ENCODE peak calls at places on chromosomes 13 and 19, in seven cellular contexts. F is breast epithelium; A is CD4-positive, CD25-positive, alpha-beta regulatory T cell; U is aorta; B is prostate gland; Z is testis; X is IMR-90. S is an unnamed sample. For H3K36me3, the result is how much of the 10 kb centered on the place peaks cover.

GRCh38 chr19:17534767-17535166 is 20.7 kb upstream of the COLGALT1 start:
- DNase-seq in F (no peak), A (no peak), U (no peak), B (no peak), Z (no peak), X (no peak), S (no peak)

GRCh38 chr13:83796364-83796763 is 85.9 kb downstream of the SLITRK1 start:
- DNase-seq in F (no peak), A (no peak), U (no peak), B (no peak), Z (no peak), X (no peak), S (no peak)

GRCh38 chr19:38538793-38539528 is 78.8 kb downstream of the MAP4K1 start:
- DNase-seq in F (no peak), A (peak), U (no peak), B (no peak), Z (no peak), X (no peak), S (peak)

GRCh38 chr19:48510421-48511268 is 990 bp downstream of the LMTK3 start:
- DNase-seq in F (peak), A (peak), U (peak), B (peak), Z (peak), X (peak), S (peak)

GRCh38 chr13:109162248-109163051 is 533.0 kb downstream of the MYO16 start:
- DNase-seq in F (no peak), A (peak), U (no peak), B (no peak), Z (no peak), X (no peak), S (no peak)

GRCh38 chr13:28273919-28274318 is 135.6 kb downstream of the PAN3 start:
- DNase-seq in F (no peak), A (no peak), U (no peak), B (no peak), Z (no peak), X (peak), S (peak)

GRCh38 chr19:40661616-40662015 is 28.8 kb downstream of the NUMBL start:
- DNase-seq in F (no peak), A (no peak), U (no peak), B (no peak), Z (no peak), X (no peak), S (peak)

GRCh38 chr19:45027371-45027770 is 11.5 kb upstream of the CLASRP start:
- DNase-seq in F (no peak), A (no peak), U (no peak), B (no peak), Z (no peak), X (no peak), S (no peak)

GRCh38 chr13:67148219-67148583 is 81.9 kb downstream of the PCDH9 start:
- DNase-seq in F (no peak), A (no peak), U (no peak), B (no peak), Z (no peak), X (peak), S (no peak)

GRCh38 chr13:26325876-26326275 is 71.9 kb downstream of the CDK8 start:
- DNase-seq in F (no peak), A (no peak), U (no peak), B (no peak), Z (no peak), X (peak), S (no peak)

GRCh38 chr13:32947886-32948285 is 68.3 kb upstream of the KL start:
- DNase-seq in F (no peak), A (no peak), U (no peak), B (no peak), Z (no peak), X (no peak), S (no peak)

GRCh38 chr19:5864725-5865486 is 5.4 kb downstream of the FUT5 start:
- DNase-seq in F (no peak), A (no peak), U (no peak), B (no peak), Z (no peak), X (no peak), S (no peak)

GRCh38 chr19:2475018-2475701 is 767 bp upstream of the GADD45B start:
- DNase-seq in F (no peak), A (peak), U (peak), B (peak), Z (peak), X (peak), S (peak)

GRCh38 chr13:40394304-40394983 is 272.0 kb downstream of the FOXO1 start:
- DNase-seq in F (no peak), A (no peak), U (no peak), B (no peak), Z (no peak), X (no peak), S (no peak)

GRCh38 chr19:45927565-45928261 is 13.1 kb upstream of the NANOS2 start:
- DNase-seq in F (peak), A (peak), U (peak), B (peak), Z (peak), X (peak), S (peak)

GRCh38 chr19:31675187-31675913 is 326.1 kb upstream of the TSHZ3 start:
- DNase-seq in F (no peak), A (no peak), U (no peak), B (no peak), Z (no peak), X (peak), S (no peak)

GRCh38 chr19:34253711-34254551 is 423 bp upstream of the GARRE1 start:
- DNase-seq in F (peak), A (no peak), U (peak), B (no peak), Z (no peak), X (peak), S (no peak)

GRCh38 chr19:1260749-1261511 is 8.2 kb upstream of the CIRBP start:
- DNase-seq in F (peak), A (peak), U (peak), B (peak), Z (peak), X (peak), S (peak)

GRCh38 chr19:47004012-47004465 is 15.6 kb upstream of the NPAS1 start:
- DNase-seq in F (no peak), A (no peak), U (no peak), B (no peak), Z (no peak), X (no peak), S (no peak)

GRCh38 chr13:72458701-72459100 is 268.7 kb downstream of the MZT1 start:
- DNase-seq in F (no peak), A (no peak), U (no peak), B (no peak), Z (no peak), X (no peak), S (peak)

GRCh38 chr13:46983881-46984280 is 87.0 kb upstream of the HTR2A start:
- DNase-seq in F (no peak), A (no peak), U (no peak), B (no peak), Z (no peak), X (peak), S (no peak)

GRCh38 chr19:53102186-53102585 is 1.0 kb downstream of the ZNF160 start:
- DNase-seq in F (no peak), A (no peak), U (no peak), B (no peak), Z (no peak), X (no peak), S (no peak)

GRCh38 chr13:112722433-112723250 is 32.8 kb downstream of the ATP11A start:
- DNase-seq in F (no peak), A (no peak), U (no peak), B (no peak), Z (peak), X (peak), S (no peak)

GRCh38 chr19:30393046-30393445 is 20.9 kb downstream of the ZNF536 start:
- DNase-seq in F (no peak), A (no peak), U (no peak), B (no peak), Z (no peak), X (no peak), S (no peak)

GRCh38 chr13:23656637-23657036 is 86.4 kb downstream of the TNFRSF19 start:
- DNase-seq in F (no peak), A (no peak), U (no peak), B (no peak), Z (no peak), X (peak), S (peak)

GRCh38 chr13:52738719-52739467 is 727 bp downstream of the CNMD start:
- DNase-seq in F (no peak), A (peak), U (peak), B (no peak), Z (peak), X (no peak), S (no peak)

GRCh38 chr19:3576696-3577443 is 4.1 kb downstream of the HMG20B start:
- DNase-seq in F (no peak), A (no peak), U (peak), B (peak), Z (no peak), X (peak), S (no peak)

DNA sequence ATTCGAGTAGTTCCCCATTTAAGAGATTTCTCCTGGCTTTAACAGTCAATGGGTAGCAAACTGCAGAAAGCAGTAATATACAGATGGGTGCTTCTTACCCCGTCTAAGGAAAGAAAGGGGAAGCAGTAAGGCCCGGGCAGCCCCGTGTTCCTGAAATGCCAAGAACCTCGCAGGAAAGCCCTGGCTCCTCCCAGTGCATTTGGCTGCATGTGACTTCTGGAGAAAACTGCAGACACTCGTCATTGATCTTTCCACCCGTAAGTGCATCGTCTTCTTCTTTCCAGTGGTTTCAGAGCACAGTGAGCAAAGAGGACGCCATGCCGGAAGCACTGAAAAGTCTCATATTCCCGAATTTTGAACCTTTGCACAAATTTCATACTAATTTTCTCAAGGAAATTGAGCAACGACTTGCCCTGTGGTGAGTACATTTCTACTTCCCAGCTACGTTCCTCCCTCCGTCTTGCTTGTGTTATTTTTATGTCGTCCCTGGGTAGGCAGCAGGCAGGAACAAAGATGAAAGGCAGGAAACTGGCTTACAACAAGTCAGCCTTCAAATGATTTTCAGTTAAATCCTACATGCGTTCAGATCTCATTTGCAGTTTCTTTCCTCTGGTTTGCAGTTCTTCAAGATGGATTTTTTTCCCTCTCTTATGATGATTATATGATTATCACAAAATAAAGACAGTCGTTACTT is 165.1 kb downstream of the STK24 start:
- DNase-seq in F (no peak), A (peak), U (peak), B (no peak), Z (peak), X (no peak), S (no peak)
- H3K36me3 ChIP-seq in F (under half), A (under half), U (under half), B (under half), Z (under half), X (half or more), S (under half)

DNA sequence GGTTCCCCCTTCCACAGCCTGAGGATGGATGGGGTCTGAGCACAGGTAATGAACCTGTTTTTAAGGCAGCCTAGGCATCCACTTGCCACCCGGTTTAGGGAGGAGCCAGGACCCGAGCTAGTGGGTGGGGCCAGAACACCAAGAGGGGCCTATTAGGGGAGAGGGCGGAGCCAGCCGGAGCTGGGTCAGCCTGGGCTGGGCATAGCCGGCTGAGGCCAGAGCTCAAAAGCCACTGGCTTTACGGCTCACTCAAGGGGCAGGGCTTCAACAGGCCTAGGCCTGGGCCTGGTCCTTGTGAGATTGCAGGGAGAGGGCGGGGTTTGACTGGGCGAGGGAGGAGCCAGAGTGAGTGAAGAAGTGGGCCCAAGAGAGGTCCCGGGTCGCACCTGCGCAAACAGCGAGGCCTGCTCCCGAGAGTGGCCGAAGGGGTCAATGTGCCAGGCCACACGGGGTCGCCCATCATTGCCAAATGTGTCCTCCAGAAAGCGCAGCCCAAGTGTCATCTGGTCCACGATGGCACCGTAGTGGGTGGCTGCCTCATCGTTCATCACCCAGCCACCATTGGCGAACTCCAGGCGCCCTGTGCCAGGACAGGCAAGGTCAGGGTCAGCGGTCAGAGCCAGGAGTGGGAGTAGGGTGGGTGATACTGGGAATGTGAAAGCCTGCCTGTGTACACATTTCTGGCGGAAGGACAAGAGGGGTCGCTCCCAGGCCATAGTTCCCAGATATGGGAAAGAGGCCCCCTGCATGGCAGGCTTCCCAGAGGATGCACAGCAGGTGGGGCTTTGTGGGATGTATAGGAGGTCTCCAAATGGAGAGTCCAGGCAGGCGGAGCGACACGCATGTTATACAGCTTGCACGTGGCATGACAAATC is 1.9 kb downstream of the MAN2B1 start:
- DNase-seq in F (no peak), A (no peak), U (no peak), B (no peak), Z (no peak), X (no peak), S (peak)
- H3K4me3 ChIP-seq in F (no peak), A (peak), U (no peak), B (no peak), Z (no peak), X (no peak), S (no peak)

GRCh38 chr13:111365149-111366005 is 44.9 kb downstream of the TEX29 start:
- DNase-seq in F (no peak), A (no peak), U (no peak), B (no peak), Z (no peak), X (no peak), S (no peak)

GRCh38 chr13:111370147-111370546 is 49.7 kb downstream of the TEX29 start:
- DNase-seq in F (no peak), A (no peak), U (no peak), B (no peak), Z (no peak), X (no peak), S (no peak)

GRCh38 chr13:111370570-111371150 is 50.2 kb downstream of the TEX29 start:
- DNase-seq in F (no peak), A (no peak), U (no peak), B (no peak), Z (no peak), X (no peak), S (no peak)

GRCh38 chr13:111367340-111367739 is 46.9 kb downstream of the TEX29 start:
- DNase-seq in F (no peak), A (no peak), U (no peak), B (no peak), Z (no peak), X (no peak), S (no peak)

GRCh38 chr13:111368091-111368490 is 47.6 kb downstream of the TEX29 start:
- DNase-seq in F (no peak), A (no peak), U (no peak), B (no peak), Z (no peak), X (no peak), S (no peak)
- H3K36me3 ChIP-seq in F (under half), A (under half), U (under half), B (under half), Z (under half), X (under half), S (under half)

DNA sequence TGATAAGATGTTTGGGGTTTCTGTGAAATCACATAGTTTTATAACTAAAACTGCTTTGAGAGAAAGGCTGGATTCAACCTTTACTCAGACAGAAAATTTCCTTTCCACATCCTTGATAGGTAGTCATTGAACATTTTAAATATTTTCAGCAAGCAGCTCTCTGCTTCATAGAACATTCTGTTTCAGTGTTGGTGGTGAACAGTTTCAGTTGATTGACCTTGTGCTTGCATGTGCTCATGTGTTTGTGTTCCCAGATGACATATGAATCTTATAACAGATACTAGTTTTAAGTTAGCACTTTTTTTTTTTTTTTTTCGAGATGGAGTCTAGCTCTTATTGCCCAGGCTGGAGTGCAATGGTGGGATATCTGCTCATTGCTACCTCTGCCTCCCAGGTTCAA is 290.1 kb downstream of the HS6ST3 start:
- DNase-seq in F (no peak), A (no peak), U (no peak), B (no peak), Z (no peak), X (no peak), S (no peak)
- H3K4me3 ChIP-seq in F (no peak), A (no peak), U (no peak), B (no peak), Z (no peak), X (no peak), S (no peak)

GRCh38 chr13:98405107-98405571 is 171.8 kb downstream of the STK24 start:
- DNase-seq in F (no peak), A (no peak), U (no peak), B (no peak), Z (no peak), X (no peak), S (peak)
- H3K36me3 ChIP-seq in F (under half), A (under half), U (under half), B (under half), Z (under half), X (under half), S (under half)

DNA sequence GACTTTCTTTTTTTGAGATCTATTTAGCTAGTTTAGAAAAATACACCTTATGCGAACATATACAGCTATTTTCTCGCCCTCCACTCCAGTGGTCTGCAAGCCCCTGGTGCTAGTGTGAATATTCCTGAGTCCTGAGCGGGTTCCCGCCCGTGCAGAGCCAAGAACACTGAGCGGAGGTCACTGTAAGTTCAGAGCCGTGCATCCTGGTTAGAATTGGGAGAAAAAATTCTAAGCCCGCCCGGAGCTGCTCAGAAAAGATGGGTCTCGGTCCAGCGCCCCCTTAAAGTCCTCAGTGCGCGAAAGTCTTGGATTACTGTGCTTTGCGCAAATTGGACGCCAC is 117.7 kb downstream of the KCNRG start:
- DNase-seq in F (no peak), A (no peak), U (no peak), B (no peak), Z (no peak), X (no peak), S (no peak)
- H3K4me3 ChIP-seq in F (no peak), A (peak), U (no peak), B (no peak), Z (no peak), X (no peak), S (no peak)

S was measured in HAP-1.